ENCODE peak calls at places on chromosomes 12 and 14, in ten cellular contexts. P, R, K, F, G, J, L, H, Y and Z are unnamed samples.
A peak's percentile ranks its signal among the peaks of the same experiment; 100 is the strongest.

GRCh38 chr12:56574210-56574609 is 52.6 kb downstream of the RBMS2 start:
- DNase-seq in H (no peak), Y (no peak), R (no peak), L (no peak), F (no peak), K (no peak), G (no peak), P (no peak), J (no peak), Z (no peak)

GRCh38 chr14:90848944-90849731 is 32.9 kb upstream of the TTC7B start:
- DNase-seq in F (no peak), K (no peak), H (no peak), Y (no peak), R (no peak), J (no peak), P (no peak), L (no peak), G (no peak), Z (no peak)

GRCh38 chr14:99033951-99034350 is 238.0 kb downstream of the BCL11B start:
- DNase-seq in F (no peak), J (no peak), K (no peak), Y (no peak), G (no peak), L (no peak), H (no peak), R (no peak), P (no peak), Z (no peak)

GRCh38 chr12:131018221-131018620 is 64.5 kb downstream of the ADGRD1 start:
- DNase-seq in L (no peak), K (no peak), F (no peak), P (no peak), H (no peak), G (no peak), J (no peak), Y (no peak), R (no peak), Z (no peak)

GRCh38 chr12:24500466-24501232 is 448.3 kb downstream of the BCAT1 start:
- DNase-seq in F (no peak), P (no peak), L (no peak), K (no peak), G (no peak), H (no peak), Y (no peak), R (no peak), J (peak; percentile 60), Z (no peak)

GRCh38 chr12:76790564-76791552 is 26.9 kb downstream of the ZDHHC17 start:
- DNase-seq in J (no peak), H (no peak), Y (no peak), G (peak; percentile 6), R (no peak), P (no peak), F (no peak), K (no peak), L (no peak), Z (no peak)

GRCh38 chr14:87894920-87895319 is 98.1 kb downstream of the GALC start:
- DNase-seq in L (no peak), F (no peak), J (no peak), P (no peak), G (no peak), H (no peak), R (no peak), Y (no peak), K (no peak), Z (no peak)

GRCh38 chr12:130026608-130027176 is 122.9 kb upstream of the TMEM132D start:
- DNase-seq in Y (no peak), R (no peak), L (no peak), F (peak; percentile 48), J (no peak), H (peak; percentile 27), P (peak; percentile 40), G (no peak), K (no peak), Z (peak; percentile 61)

GRCh38 chr14:56490379-56490778 is 89.2 kb upstream of the TMEM260 start:
- DNase-seq in Y (no peak), H (no peak), F (no peak), J (no peak), L (no peak), P (no peak), K (no peak), R (no peak), G (peak; percentile 35), Z (no peak)

GRCh38 chr12:122858171-122858570 is 22.9 kb downstream of the HIP1R start:
- DNase-seq in F (no peak), H (no peak), L (no peak), R (peak; percentile 72), J (no peak), K (no peak), Y (no peak), G (no peak), P (no peak), Z (no peak)

GRCh38 chr14:61562321-61563161 is 132.8 kb upstream of the HIF1A start:
- DNase-seq in J (no peak), R (no peak), F (peak; percentile 86), H (no peak), K (no peak), P (peak; percentile 86), G (peak; percentile 96), L (no peak), Y (no peak), Z (no peak)

GRCh38 chr12:127909031-127909430 is 357.9 kb upstream of the TMEM132C start:
- DNase-seq in P (no peak), J (no peak), R (no peak), Y (no peak), G (no peak), H (no peak), K (no peak), L (no peak), F (no peak), Z (no peak)

GRCh38 chr12:60263146-60263545 is 667.3 kb downstream of the SLC16A7 start:
- DNase-seq in Y (no peak), K (no peak), G (no peak), L (no peak), H (no peak), P (no peak), F (no peak), R (no peak), J (no peak), Z (no peak)

GRCh38 chr14:67515386-67516079 is 17.6 kb upstream of the PLEKHH1 start:
- DNase-seq in F (no peak), P (peak; percentile 28), Y (no peak), G (no peak), J (peak; percentile 60), H (no peak), R (peak; percentile 88), K (no peak), L (no peak), Z (peak; percentile 62)

GRCh38 chr12:69388371-69388770 is 28.8 kb downstream of the YEATS4 start:
- DNase-seq in L (no peak), H (no peak), G (peak; percentile 34), J (no peak), K (no peak), F (no peak), R (no peak), Y (no peak), P (no peak), Z (no peak)
- TF ChIP-seq POLR2A in L (no peak), H (no peak), G (no peak), J (no peak), K (no peak), F (no peak), R (no peak), Y (no peak), P (no peak), Z (no peak)

GRCh38 chr12:3492868-3493224 is 1.8 kb downstream of the PRMT8 start:
- DNase-seq in J (no peak), Y (no peak), H (no peak), L (no peak), P (no peak), G (no peak), K (no peak), R (no peak), F (no peak), Z (no peak)

GRCh38 chr12:3487027-3487426 is 4.0 kb upstream of the PRMT8 start:
- DNase-seq in Y (no peak), H (no peak), K (no peak), G (no peak), P (no peak), J (no peak), F (no peak), R (no peak), L (no peak), Z (no peak)

GRCh38 chr12:3491938-3492867 is 1.2 kb downstream of the PRMT8 start:
- DNase-seq in H (peak; percentile 19), G (no peak), J (no peak), L (peak; percentile 57), P (peak; percentile 55), Y (no peak), K (peak; percentile 41), R (no peak), F (peak; percentile 50), Z (peak; percentile 72)

GRCh38 chr12:3490848-3491382 is at the start of gene PRMT8:
- DNase-seq in R (no peak), K (no peak), J (no peak), P (no peak), L (no peak), F (no peak), G (no peak), Y (no peak), H (no peak), Z (peak; percentile 24)

GRCh38 chr12:3489057-3489456 is 1.9 kb upstream of the PRMT8 start:
- DNase-seq in F (no peak), J (no peak), L (no peak), R (no peak), Y (no peak), P (no peak), H (no peak), G (no peak), K (no peak), Z (no peak)
- H3K27me3 ChIP-seq in F (peaks cover 46% of the 10 kb centered on the region), J (peaks cover 86% of the 10 kb centered on the region), L (peaks cover 5% of the 10 kb centered on the region), R (peaks cover 8% of the 10 kb centered on the region), Y (peaks cover 58% of the 10 kb centered on the region), P (peaks cover 34% of the 10 kb centered on the region), H (peaks cover 76% of the 10 kb centered on the region), G (peaks cover 39% of the 10 kb centered on the region), K (peaks cover 56% of the 10 kb centered on the region), Z (no peaks in the 10 kb centered on the region)

GRCh38 chr12:42238240-42239140 is at the start of gene YAF2:
- DNase-seq in J (peak; percentile 93), G (peak; percentile 70), R (peak; percentile 98), H (peak; percentile 93), P (peak; percentile 91), F (peak; percentile 91), Y (peak; percentile 79), K (peak; percentile 92), L (peak; percentile 86), Z (peak; percentile 94)
- TF ChIP-seq POLR2A in J (no peak), G (no peak), R (no peak), H (no peak), P (no peak), F (peak; percentile 79), Y (peak; percentile 43), K (no peak), L (no peak), Z (no peak)

GRCh38 chr14:97544581-97544980 is 747.4 kb downstream of the VRK1 start:
- DNase-seq in G (no peak), L (no peak), Y (no peak), F (no peak), P (peak; percentile 20), H (no peak), J (no peak), R (no peak), K (no peak), Z (no peak)

DNA sequence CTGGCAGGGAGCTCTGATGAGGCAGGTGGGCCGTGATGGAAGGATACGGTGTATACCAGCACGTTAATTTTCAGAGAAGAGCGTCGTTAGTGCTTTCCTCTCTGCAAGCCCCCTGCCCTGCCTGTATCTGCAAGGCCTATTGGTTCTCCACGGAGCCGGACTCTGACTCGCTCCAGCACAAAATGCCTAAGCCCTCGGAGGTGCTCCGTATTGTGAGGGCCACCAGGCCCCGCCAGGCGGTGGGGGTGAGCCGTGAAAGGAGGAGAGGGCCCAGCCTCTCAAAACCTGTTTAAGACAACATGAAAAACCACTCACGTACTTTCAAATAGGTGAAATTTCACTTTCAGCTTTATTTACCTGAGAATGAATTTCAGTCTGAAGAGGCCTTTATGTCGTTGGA is 749.3 kb downstream of the VRK1 start:
- DNase-seq in J (no peak), P (no peak), G (no peak), L (no peak), Y (no peak), H (no peak), F (no peak), R (no peak), K (no peak), Z (no peak)
- H3K27me3 ChIP-seq in J (no peaks in the 10 kb centered on the region), P (no peaks in the 10 kb centered on the region), G (peaks cover 3% of the 10 kb centered on the region), L (no peaks in the 10 kb centered on the region), Y (no peaks in the 10 kb centered on the region), H (no peaks in the 10 kb centered on the region), F (no peaks in the 10 kb centered on the region), R (no peaks in the 10 kb centered on the region), K (no peaks in the 10 kb centered on the region), Z (no peaks in the 10 kb centered on the region)